ENCODE peak calls at places on chromosomes 12 and 14, in seven cellular contexts. M is fibroblast of villous mesenchyme, R is cardiac fibroblast, G is AG04450, H is HCT116, V is ovary, W is GM12865. Z is an unnamed sample.

GRCh38 chr14:54564799-54565235 is 2.1 kb upstream of the SAMD4A start:
- DNase-seq in R (peak), M (peak), V (no peak), H (no peak), W (no peak), G (peak), Z (no peak)

GRCh38 chr14:32008602-32009193 is 68.4 kb upstream of the ARHGAP5 start:
- DNase-seq in V (no peak), R (no peak), M (no peak), W (no peak), G (no peak), H (no peak), Z (no peak)

GRCh38 chr12:67068204-67068731 is 200.9 kb upstream of the CAND1 start:
- DNase-seq in V (peak), H (no peak), W (no peak), M (no peak), R (no peak), G (no peak), Z (peak)

GRCh38 chr14:45201908-45202307 is 51.1 kb downstream of the MIS18BP1 start:
- DNase-seq in H (no peak), M (peak), R (peak), W (peak), V (no peak), G (no peak), Z (peak)

GRCh38 chr12:72031066-72031465 is 92.4 kb downstream of the TPH2 start:
- DNase-seq in H (no peak), V (no peak), W (no peak), R (no peak), M (no peak), G (no peak), Z (no peak)

GRCh38 chr12:27779416-27779815 is 617 bp upstream of the KLHL42 start:
- DNase-seq in V (peak), R (peak), H (no peak), G (no peak), M (peak), W (peak), Z (peak)

GRCh38 chr12:105906545-105906944 is 232.2 kb downstream of the NUAK1 start:
- DNase-seq in M (no peak), R (peak), H (no peak), W (no peak), G (no peak), V (no peak), Z (no peak)

GRCh38 chr14:24705840-24706239 is 71.8 kb upstream of the GZMB start:
- DNase-seq in R (no peak), M (no peak), H (no peak), G (no peak), V (no peak), W (peak), Z (no peak)

GRCh38 chr12:3552726-3553045 is 61.7 kb downstream of the PRMT8 start:
- DNase-seq in G (no peak), H (no peak), W (no peak), R (no peak), V (no peak), M (no peak), Z (no peak)

GRCh38 chr14:67265131-67265530 is 23.9 kb downstream of the PALS1 start:
- DNase-seq in H (no peak), M (peak), W (no peak), V (no peak), G (no peak), R (peak), Z (no peak)

GRCh38 chr12:10861366-10861765 is 12.1 kb upstream of the PRR4 start:
- DNase-seq in M (no peak), W (no peak), H (no peak), G (no peak), R (no peak), V (no peak), Z (no peak)

GRCh38 chr14:96940009-96940408 is 142.8 kb downstream of the VRK1 start:
- DNase-seq in M (no peak), W (peak), H (no peak), G (no peak), V (no peak), R (no peak), Z (peak)

GRCh38 chr14:96938946-96939345 is 141.8 kb downstream of the VRK1 start:
- DNase-seq in H (no peak), V (no peak), M (no peak), R (no peak), W (peak), G (no peak), Z (peak)

GRCh38 chr14:96929969-96930368 is 132.8 kb downstream of the VRK1 start:
- DNase-seq in R (no peak), W (no peak), G (no peak), M (no peak), H (no peak), V (no peak), Z (no peak)

GRCh38 chr14:96931751-96932150 is 134.6 kb downstream of the VRK1 start:
- DNase-seq in G (no peak), R (no peak), V (no peak), W (no peak), M (no peak), H (no peak), Z (no peak)

GRCh38 chr14:96934961-96935360 is 137.8 kb downstream of the VRK1 start:
- DNase-seq in G (no peak), R (no peak), H (no peak), M (no peak), W (no peak), V (no peak), Z (no peak)
- H3K4me3 ChIP-seq in G (no peak), R (no peak), H (no peak), M (no peak), W (no peak), V (no peak), Z (no peak)

GRCh38 chr12:91172051-91172450 is 10.6 kb downstream of the DCN start:
- DNase-seq in V (no peak), M (no peak), R (peak), G (no peak), W (no peak), H (no peak), Z (no peak)

GRCh38 chr12:91173139-91173538 is 9.5 kb downstream of the DCN start:
- DNase-seq in G (no peak), W (no peak), M (no peak), H (no peak), V (no peak), R (peak), Z (no peak)

GRCh38 chr12:91177380-91177779 is 5.2 kb downstream of the DCN start:
- DNase-seq in H (no peak), G (no peak), M (peak), W (no peak), R (no peak), V (no peak), Z (no peak)

DNA sequence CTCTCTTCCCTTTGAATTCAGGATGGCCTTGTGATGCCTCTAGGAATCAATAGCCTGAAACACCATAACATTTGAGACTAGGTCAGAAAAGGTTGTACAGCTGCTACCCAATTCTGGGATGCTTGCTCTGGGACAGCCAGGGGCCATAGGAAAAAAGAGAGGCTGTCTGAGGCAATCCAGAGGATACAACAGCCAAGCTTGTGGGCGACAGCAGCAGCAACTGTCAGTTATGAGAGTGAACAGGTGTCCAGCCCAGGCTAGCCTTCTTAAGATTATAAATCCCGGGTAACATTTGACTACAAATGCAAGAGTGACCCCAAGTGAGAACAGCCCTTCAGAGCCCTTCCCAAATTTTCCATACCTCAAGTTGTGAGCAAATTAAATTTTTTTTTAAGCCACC is 11.1 kb downstream of the DCN start:
- DNase-seq in R (no peak), G (no peak), V (no peak), M (no peak), H (no peak), W (no peak), Z (no peak)
- H3K4me3 ChIP-seq in R (no peak), G (no peak), V (no peak), M (no peak), H (no peak), W (no peak), Z (no peak)

DNA sequence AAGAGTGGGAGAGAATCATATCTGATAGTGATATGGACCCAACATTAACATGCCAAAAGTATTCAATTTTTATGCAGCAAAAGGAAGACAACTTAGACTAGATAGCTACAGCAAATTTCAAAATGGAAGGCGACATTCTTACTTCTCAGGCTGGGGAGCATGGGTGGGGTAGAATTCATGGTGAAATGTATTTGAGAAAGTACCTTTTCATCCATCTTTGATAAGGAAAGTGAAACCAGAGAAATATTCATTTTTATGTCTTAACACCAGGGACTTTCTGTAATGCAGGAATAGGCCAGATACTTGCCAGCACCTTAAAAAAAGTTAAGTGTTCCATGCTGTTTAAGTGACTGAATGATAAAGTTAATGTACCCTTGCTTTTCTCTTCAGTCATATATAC is 13.4 kb downstream of the BTG1 start:
- DNase-seq in R (no peak), G (no peak), W (peak), V (no peak), M (no peak), H (no peak), Z (no peak)
- H3K4me3 ChIP-seq in R (no peak), G (no peak), W (no peak), V (no peak), M (no peak), H (no peak), Z (no peak)

GRCh38 chr14:75153295-75153694 is 23.1 kb downstream of the TMED10 start:
- DNase-seq in M (no peak), W (no peak), R (peak), G (no peak), V (no peak), H (no peak), Z (no peak)
- H3K4me3 ChIP-seq in M (no peak), W (no peak), R (no peak), G (no peak), V (no peak), H (no peak), Z (no peak)

GRCh38 chr14:52365071-52365470 is 51.0 kb downstream of the PTGER2 start:
- DNase-seq in M (peak), R (no peak), H (no peak), G (no peak), W (no peak), V (no peak), Z (no peak)

GRCh38 chr14:52363969-52364368 is 49.9 kb downstream of the PTGER2 start:
- DNase-seq in M (peak), H (no peak), V (no peak), R (no peak), W (no peak), G (no peak), Z (no peak)

GRCh38 chr14:52360831-52361230 is 46.7 kb downstream of the PTGER2 start:
- DNase-seq in V (peak), H (no peak), G (no peak), W (no peak), R (no peak), M (peak), Z (no peak)

GRCh38 chr14:52366796-52367315 is 52.7 kb downstream of the PTGER2 start:
- DNase-seq in M (peak), V (no peak), W (no peak), H (no peak), R (no peak), G (no peak), Z (no peak)

DNA sequence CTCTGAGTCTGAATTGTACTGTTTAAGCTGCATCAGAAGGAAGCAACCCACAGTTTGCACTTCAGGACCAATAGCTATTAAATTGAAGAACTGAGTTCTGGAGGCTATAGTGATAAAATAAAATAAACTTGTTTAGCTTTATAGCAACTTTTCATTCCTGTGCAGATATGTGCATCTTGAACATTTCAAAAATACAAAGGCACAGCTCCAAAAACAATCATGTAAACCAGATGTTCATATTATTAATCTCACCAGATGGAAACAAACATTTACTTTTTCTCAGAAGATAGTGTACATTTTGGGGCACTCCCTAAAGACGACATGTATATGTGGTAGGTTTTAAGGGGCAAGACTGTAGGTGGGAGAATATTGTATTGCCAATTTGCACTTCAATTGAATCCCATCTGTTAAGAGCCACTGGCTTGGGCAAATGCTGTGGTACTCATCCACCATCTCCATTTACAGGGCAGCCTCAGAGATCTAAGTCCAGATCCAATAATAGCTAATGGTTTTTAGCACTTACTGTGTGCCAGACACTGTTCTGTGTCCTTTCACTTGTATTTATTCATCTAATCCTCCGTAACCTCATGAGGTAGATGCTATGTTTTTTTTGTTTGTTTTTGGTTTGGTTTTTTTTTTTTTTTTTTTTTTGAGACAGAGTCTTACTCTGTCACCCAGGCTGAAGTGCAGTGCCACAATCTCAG is 49.0 kb downstream of the PTGER2 start:
- DNase-seq in V (no peak), R (no peak), M (peak), H (no peak), G (no peak), W (no peak), Z (no peak)
- H3K4me3 ChIP-seq in V (no peak), R (no peak), M (no peak), H (no peak), G (no peak), W (no peak), Z (no peak)

DNA sequence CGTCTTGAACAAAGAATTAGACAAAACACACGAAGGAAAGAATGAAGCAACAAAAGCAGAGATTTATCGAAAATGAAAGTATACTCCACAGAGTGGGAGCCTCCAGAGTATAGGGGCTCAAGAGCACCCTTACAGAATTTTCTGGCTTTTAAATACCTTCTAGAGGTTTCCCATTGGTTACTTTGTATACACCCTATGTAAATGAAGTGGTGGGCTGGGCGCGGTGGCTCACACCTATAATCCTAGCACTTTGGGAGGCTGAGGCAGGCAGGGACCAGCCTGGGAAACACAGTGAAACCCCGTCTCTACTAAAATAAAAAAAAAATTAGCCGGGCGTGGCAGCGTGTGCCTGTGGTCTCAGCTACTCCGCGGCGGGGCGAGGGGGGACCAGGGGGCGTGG is 13.1 kb upstream of the DNM1L start:
- DNase-seq in G (no peak), V (no peak), R (no peak), W (no peak), M (peak), H (no peak), Z (no peak)
- H3K4me3 ChIP-seq in G (no peak), V (no peak), R (no peak), W (no peak), M (peak), H (peak), Z (no peak)

DNA sequence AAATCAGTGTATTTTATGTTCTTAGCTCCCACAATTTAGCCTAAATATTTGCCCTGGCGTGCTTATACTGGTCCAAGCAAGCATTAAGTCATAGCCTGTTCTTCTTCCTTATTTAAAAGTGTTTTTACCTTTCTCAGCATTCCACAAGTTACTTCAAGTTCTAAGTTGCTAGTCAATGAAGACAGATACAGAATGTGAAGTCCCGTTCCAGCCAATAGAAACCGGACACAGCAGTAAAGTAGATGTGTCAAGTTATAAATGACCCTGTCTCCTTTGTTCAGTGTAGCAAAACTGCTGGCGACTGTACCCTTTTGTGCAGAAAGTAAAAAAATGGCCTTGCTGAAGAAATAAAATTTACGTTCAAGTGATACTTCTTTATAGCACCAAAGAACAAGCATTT is 3.9 kb downstream of the SNAPC1 start:
- DNase-seq in G (no peak), W (no peak), V (no peak), M (no peak), H (no peak), R (no peak), Z (no peak)
- H3K4me3 ChIP-seq in G (no peak), W (no peak), V (no peak), M (peak), H (no peak), R (no peak), Z (no peak)

Z was measured in H7.